ENCODE peak calls at places on chromosome 6, in seven cellular contexts. Y, J, T, V, N, P and C are unnamed samples.

GRCh38 chr6:133774356-133774755 is 114.6 kb upstream of the TCF21 start:
- DNase-seq in Y (no peak), J (peak; percentile 75), T (peak; percentile 44), V (no peak), N (no peak), P (no peak), C (no peak)

GRCh38 chr6:169967687-169968086 is 216.3 kb downstream of the ERMARD start:
- DNase-seq in Y (no peak), J (no peak), T (no peak), V (no peak), N (no peak), P (no peak), C (no peak)

GRCh38 chr6:101490857-101491256 is 97.3 kb downstream of the GRIK2 start:
- DNase-seq in Y (no peak), J (peak; percentile 9), T (no peak), V (no peak), N (no peak), P (no peak), C (no peak)

GRCh38 chr6:170135821-170136471 is 154.9 kb downstream of the DLL1 start:
- DNase-seq in Y (no peak), J (no peak), T (no peak), V (no peak), N (no peak), P (peak; percentile 72), C (peak; percentile 84)

GRCh38 chr6:27428966-27429365 is 40.4 kb downstream of the ZNF391 start:
- DNase-seq in Y (no peak), J (no peak), T (no peak), V (no peak), N (no peak), P (no peak), C (no peak)

GRCh38 chr6:149566372-149567193 is at the start of gene GINM1:
- DNase-seq in Y (peak; percentile 49), J (peak; percentile 15), T (peak; percentile 68), V (peak; percentile 56), N (no peak), P (peak; percentile 91), C (peak; percentile 91)

GRCh38 chr6:96809119-96809518 is 28.2 kb downstream of the GPR63 start:
- DNase-seq in Y (no peak), J (peak; percentile 47), T (no peak), V (peak; percentile 15), N (no peak), P (no peak), C (no peak)

GRCh38 chr6:1603708-1604346 is 5.9 kb upstream of the FOXC1 start:
- DNase-seq in Y (no peak), J (no peak), T (no peak), V (no peak), N (no peak), P (peak; percentile 43), C (no peak)

GRCh38 chr6:145721144-145721543 is 14.2 kb downstream of the EPM2A start:
- DNase-seq in Y (no peak), J (no peak), T (no peak), V (no peak), N (no peak), P (no peak), C (no peak)

GRCh38 chr6:125206389-125206788 is 52.8 kb downstream of the TPD52L1 start:
- DNase-seq in Y (no peak), J (no peak), T (no peak), V (no peak), N (no peak), P (no peak), C (no peak)

GRCh38 chr6:593139-593906 is 63.6 kb downstream of the HUS1B start:
- DNase-seq in Y (peak; percentile 41), J (peak; percentile 56), T (peak; percentile 67), V (peak; percentile 67), N (no peak), P (no peak), C (no peak)

GRCh38 chr6:3710403-3710802 is 41.1 kb downstream of the PXDC1 start:
- DNase-seq in Y (no peak), J (no peak), T (no peak), V (no peak), N (no peak), P (no peak), C (no peak)

GRCh38 chr6:31126416-31127175 is 6.3 kb upstream of the CDSN start:
- DNase-seq in Y (no peak), J (no peak), T (peak; percentile 14), V (no peak), N (no peak), P (no peak), C (no peak)

GRCh38 chr6:11475019-11475418 is 62.5 kb upstream of the TMEM170B start:
- DNase-seq in Y (no peak), J (no peak), T (no peak), V (no peak), N (no peak), P (no peak), C (no peak)

GRCh38 chr6:162963861-162964260 is 236.1 kb downstream of the PACRG start:
- DNase-seq in Y (no peak), J (no peak), T (no peak), V (no peak), N (no peak), P (no peak), C (no peak)

GRCh38 chr6:37622639-37623038 is 75.0 kb downstream of the MDGA1 start:
- DNase-seq in Y (no peak), J (no peak), T (no peak), V (no peak), N (no peak), P (no peak), C (no peak)

GRCh38 chr6:117976030-117976651 is 69.1 kb downstream of the SLC35F1 start:
- DNase-seq in Y (no peak), J (peak; percentile 44), T (peak; percentile 48), V (peak; percentile 16), N (no peak), P (no peak), C (no peak)

GRCh38 chr6:7053125-7053784 is 54.5 kb upstream of the RREB1 start:
- DNase-seq in Y (no peak), J (no peak), T (no peak), V (no peak), N (no peak), P (no peak), C (no peak)

GRCh38 chr6:27591660-27592059 is 118.8 kb upstream of the ZNF184 start:
- DNase-seq in Y (no peak), J (peak; percentile 52), T (peak; percentile 32), V (no peak), N (no peak), P (no peak), C (no peak)

GRCh38 chr6:38517005-38517404 is 122.7 kb downstream of the BTBD9 start:
- DNase-seq in Y (no peak), J (peak; percentile 54), T (no peak), V (peak; percentile 37), N (no peak), P (no peak), C (no peak)

GRCh38 chr6:155171109-155171746 is 92.6 kb upstream of the CLDN20 start:
- DNase-seq in Y (no peak), J (peak; percentile 89), T (peak; percentile 93), V (peak; percentile 56), N (no peak), P (no peak), C (peak; percentile 68)

GRCh38 chr6:126650931-126651330 is 311.0 kb downstream of the CENPW start:
- DNase-seq in Y (no peak), J (peak; percentile 25), T (no peak), V (no peak), N (no peak), P (no peak), C (no peak)

GRCh38 chr6:57421503-57421902 is 104.1 kb downstream of the PRIM2 start:
- DNase-seq in Y (no peak), J (no peak), T (no peak), V (no peak), N (no peak), P (no peak), C (no peak)

GRCh38 chr6:14658909-14659561 is 541.5 kb downstream of the CD83 start:
- DNase-seq in Y (no peak), J (peak; percentile 83), T (no peak), V (peak; percentile 33), N (no peak), P (no peak), C (no peak)

GRCh38 chr6:75246386-75246785 is 2.8 kb upstream of the COX7A2 start:
- DNase-seq in Y (no peak), J (no peak), T (no peak), V (no peak), N (no peak), P (no peak), C (no peak)

GRCh38 chr6:132505158-132505557 is 7.8 kb downstream of the STX7 start:
- DNase-seq in Y (no peak), J (no peak), T (no peak), V (no peak), N (no peak), P (no peak), C (no peak)

GRCh38 chr6:6588064-6588923 is at the start of gene LY86:
- DNase-seq in Y (peak; percentile 56), J (no peak), T (no peak), V (peak; percentile 18), N (no peak), P (peak; percentile 80), C (no peak)

GRCh38 chr6:165229216-165229615 is 80.2 kb downstream of the C6orf118 start:
- DNase-seq in Y (no peak), J (no peak), T (no peak), V (no peak), N (no peak), P (no peak), C (no peak)
- H3K4me3 ChIP-seq in Y (no peak overlapping the region), J (no peak overlapping the region), T (no peak overlapping the region), V (no peak overlapping the region), N (no peak overlapping the region), P (no peak overlapping the region), C (no peak overlapping the region)

DNA sequence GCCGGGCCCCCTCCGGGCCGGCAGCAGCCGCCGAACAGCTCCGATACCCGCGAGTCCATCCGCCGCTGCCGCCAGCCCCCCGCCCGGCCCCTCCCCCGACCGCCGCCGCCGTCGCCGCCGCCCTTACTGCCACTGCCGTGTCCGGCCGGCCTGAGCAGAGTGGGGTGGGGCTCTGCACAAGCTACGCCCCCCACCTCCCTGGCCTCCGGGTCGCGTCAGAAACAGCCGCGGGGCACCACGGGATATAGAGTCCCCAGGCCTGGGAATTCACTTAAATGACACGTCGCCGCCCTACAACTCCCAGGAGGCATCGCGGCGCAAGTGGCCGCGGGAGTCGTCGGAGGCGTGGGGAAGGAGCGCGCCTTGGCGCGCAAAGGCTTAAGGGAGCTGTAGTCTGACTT is at the start of gene GTPBP2:
- DNase-seq in Y (peak; percentile 99), J (peak; percentile 99), T (peak; percentile 100), V (peak; percentile 99), N (peak; percentile 99), P (peak; percentile 100), C (peak; percentile 99)
- TF ChIP-seq POLR2A in Y (peak; percentile 59), J (no peak), T (no peak), V (no peak), N (no peak), P (no peak), C (no peak)

GRCh38 chr6:80021591-80021990 is 17.1 kb downstream of the TTK start:
- DNase-seq in Y (no peak), J (no peak), T (no peak), V (no peak), N (no peak), P (no peak), C (no peak)
- H3K4me3 ChIP-seq in Y (no peak overlapping the region), J (no peak overlapping the region), T (no peak overlapping the region), V (no peak overlapping the region), N (no peak overlapping the region), P (no peak overlapping the region), C (no peak overlapping the region)

DNA sequence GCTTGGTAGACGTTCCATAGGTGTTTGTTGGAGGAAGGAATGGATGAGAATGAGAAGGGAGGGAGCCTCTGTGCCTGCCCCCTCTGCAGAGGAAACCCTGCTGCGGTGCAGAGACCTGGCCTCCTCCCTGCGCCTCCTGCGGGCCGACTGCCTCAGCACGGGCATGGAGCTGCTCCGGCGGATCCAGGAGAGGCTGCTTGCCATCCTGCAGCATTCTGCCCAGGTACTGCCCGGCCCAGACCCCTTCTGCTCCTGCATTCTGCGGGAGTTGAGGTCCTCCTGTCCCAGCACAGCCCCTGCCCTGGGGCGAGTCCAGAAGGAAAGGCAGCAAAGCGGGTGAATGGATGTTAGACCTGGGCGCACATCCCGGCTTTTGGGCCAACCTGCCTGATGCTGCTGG is 6.1 kb downstream of the DNPH1 start:
- DNase-seq in Y (no peak), J (no peak), T (no peak), V (no peak), N (no peak), P (no peak), C (no peak)
- TF ChIP-seq POLR2A in Y (no peak), J (no peak), T (no peak), V (no peak), N (no peak), P (no peak), C (no peak)